ENCODE peak calls at places on chromosomes 4 and X, in six cellular contexts. One of them, this sample, is unnamed.
A peak's percentile ranks its signal among the peaks of the same experiment; 100 is the strongest.

GRCh38 chrX:108590496-108590895 is 145.9 kb downstream of the IRS4 start:
- DNase-seq in NB4: no peak
- DNase-seq in fibroblast of pulmonary artery: peak; percentile 35
- DNase-seq in BJ: no peak
- DNase-seq in lower lobe of right lung: no peak
- DNase-seq in testis: no peak
- DNase-seq in this sample: no peak

GRCh38 chr4:100379583-100380105 is 138.2 kb downstream of the EMCN start:
- DNase-seq in NB4: no peak
- DNase-seq in fibroblast of pulmonary artery: no peak
- DNase-seq in BJ: no peak
- DNase-seq in lower lobe of right lung: no peak
- DNase-seq in testis: no peak
- DNase-seq in this sample: no peak

GRCh38 chr4:173448103-173448502 is 49.2 kb upstream of the SCRG1 start:
- DNase-seq in NB4: no peak
- DNase-seq in fibroblast of pulmonary artery: peak; percentile 33
- DNase-seq in BJ: peak; percentile 19
- DNase-seq in lower lobe of right lung: no peak
- DNase-seq in testis: peak; percentile 80
- DNase-seq in this sample: peak; percentile 83

GRCh38 chr4:157045507-157046127 is 30.3 kb upstream of the GLRB start:
- DNase-seq in NB4: peak; percentile 20
- DNase-seq in fibroblast of pulmonary artery: peak; percentile 87
- DNase-seq in BJ: peak; percentile 14
- DNase-seq in lower lobe of right lung: no peak
- DNase-seq in testis: peak; percentile 53
- DNase-seq in this sample: peak; percentile 81

GRCh38 chr4:103306870-103307345 is 108.8 kb upstream of the CENPE start:
- DNase-seq in NB4: no peak
- DNase-seq in fibroblast of pulmonary artery: peak; percentile 6
- DNase-seq in BJ: no peak
- DNase-seq in lower lobe of right lung: peak; percentile 40
- DNase-seq in testis: peak; percentile 52
- DNase-seq in this sample: no peak

GRCh38 chrX:107683124-107683895 is 55.0 kb downstream of the PRPS1 start:
- DNase-seq in NB4: no peak
- DNase-seq in fibroblast of pulmonary artery: peak; percentile 64
- DNase-seq in BJ: no peak
- DNase-seq in lower lobe of right lung: no peak
- DNase-seq in testis: peak; percentile 49
- DNase-seq in this sample: peak; percentile 81

GRCh38 chr4:142567199-142567598 is 278.9 kb downstream of the INPP4B start:
- DNase-seq in NB4: no peak
- DNase-seq in fibroblast of pulmonary artery: no peak
- DNase-seq in BJ: no peak
- DNase-seq in lower lobe of right lung: no peak
- DNase-seq in testis: no peak
- DNase-seq in this sample: no peak

GRCh38 chr4:14918336-14918735 is 83.9 kb upstream of the CPEB2 start:
- DNase-seq in NB4: no peak
- DNase-seq in fibroblast of pulmonary artery: no peak
- DNase-seq in BJ: no peak
- DNase-seq in lower lobe of right lung: no peak
- DNase-seq in testis: no peak
- DNase-seq in this sample: no peak

GRCh38 chr4:48635310-48635709 is 144.8 kb downstream of the FRYL start:
- DNase-seq in NB4: peak; percentile 9
- DNase-seq in fibroblast of pulmonary artery: no peak
- DNase-seq in BJ: no peak
- DNase-seq in lower lobe of right lung: no peak
- DNase-seq in testis: no peak
- DNase-seq in this sample: peak; percentile 49

GRCh38 chr4:123359449-123360306 is 36.9 kb upstream of the SPRY1 start:
- DNase-seq in NB4: no peak
- DNase-seq in fibroblast of pulmonary artery: no peak
- DNase-seq in BJ: no peak
- DNase-seq in lower lobe of right lung: no peak
- DNase-seq in testis: no peak
- DNase-seq in this sample: no peak

GRCh38 chr4:183333983-183334382 is 11.8 kb upstream of the CLDN24 start:
- DNase-seq in NB4: no peak
- DNase-seq in fibroblast of pulmonary artery: no peak
- DNase-seq in BJ: no peak
- DNase-seq in lower lobe of right lung: no peak
- DNase-seq in testis: no peak
- DNase-seq in this sample: no peak

GRCh38 chrX:121356139-121356849 is 308.9 kb downstream of the GLUD2 start:
- DNase-seq in NB4: no peak
- DNase-seq in fibroblast of pulmonary artery: no peak
- DNase-seq in BJ: no peak
- DNase-seq in lower lobe of right lung: no peak
- DNase-seq in testis: no peak
- DNase-seq in this sample: no peak

GRCh38 chrX:153917814-153918213 is 8.2 kb downstream of the ARHGAP4 start:
- DNase-seq in NB4: no peak
- DNase-seq in fibroblast of pulmonary artery: no peak
- DNase-seq in BJ: no peak
- DNase-seq in lower lobe of right lung: no peak
- DNase-seq in testis: no peak
- DNase-seq in this sample: no peak

GRCh38 chrX:86148594-86148993 is 343 bp downstream of the DACH2 start:
- DNase-seq in NB4: no peak
- DNase-seq in fibroblast of pulmonary artery: no peak
- DNase-seq in BJ: no peak
- DNase-seq in lower lobe of right lung: no peak
- DNase-seq in testis: no peak
- DNase-seq in this sample: no peak

GRCh38 chrX:72620550-72621145 is 48.0 kb upstream of the HDAC8 start:
- DNase-seq in NB4: peak; percentile 27
- DNase-seq in fibroblast of pulmonary artery: peak; percentile 89
- DNase-seq in BJ: peak; percentile 27
- DNase-seq in lower lobe of right lung: peak; percentile 23
- DNase-seq in testis: peak; percentile 75
- DNase-seq in this sample: peak; percentile 95

GRCh38 chr4:131207589-131207988 is 1941.5 kb upstream of the PCDH10 start:
- DNase-seq in NB4: no peak
- DNase-seq in fibroblast of pulmonary artery: no peak
- DNase-seq in BJ: no peak
- DNase-seq in lower lobe of right lung: no peak
- DNase-seq in testis: no peak
- DNase-seq in this sample: no peak

GRCh38 chr4:40038972-40039371 is 17.7 kb upstream of the N4BP2 start:
- DNase-seq in NB4: no peak
- DNase-seq in fibroblast of pulmonary artery: no peak
- DNase-seq in BJ: no peak
- DNase-seq in lower lobe of right lung: no peak
- DNase-seq in testis: no peak
- DNase-seq in this sample: peak; percentile 72

GRCh38 chr4:13539047-13539720 is 5.1 kb downstream of the NKX3-2 start:
- DNase-seq in NB4: no peak
- DNase-seq in fibroblast of pulmonary artery: no peak
- DNase-seq in BJ: no peak
- DNase-seq in lower lobe of right lung: no peak
- DNase-seq in testis: no peak
- DNase-seq in this sample: no peak

GRCh38 chr4:118173956-118174355 is 139.7 kb downstream of the NDST3 start:
- DNase-seq in NB4: peak; percentile 81
- DNase-seq in fibroblast of pulmonary artery: peak; percentile 73
- DNase-seq in BJ: peak; percentile 40
- DNase-seq in lower lobe of right lung: no peak
- DNase-seq in testis: no peak
- DNase-seq in this sample: peak; percentile 89

GRCh38 chrX:15918003-15918402 is 63.4 kb upstream of the AP1S2 start:
- DNase-seq in NB4: no peak
- DNase-seq in fibroblast of pulmonary artery: no peak
- DNase-seq in BJ: no peak
- DNase-seq in lower lobe of right lung: no peak
- DNase-seq in testis: no peak
- DNase-seq in this sample: no peak

GRCh38 chr4:17613761-17614415 is 553 bp upstream of the MED28 start:
- DNase-seq in NB4: peak; percentile 72
- DNase-seq in fibroblast of pulmonary artery: peak; percentile 71
- DNase-seq in BJ: peak; percentile 44
- DNase-seq in lower lobe of right lung: no peak
- DNase-seq in testis: no peak
- DNase-seq in this sample: peak; percentile 87

GRCh38 chrX:71532078-71532752 is 689 bp upstream of the OGT start:
- DNase-seq in NB4: peak; percentile 79
- DNase-seq in fibroblast of pulmonary artery: peak; percentile 41
- DNase-seq in BJ: no peak
- DNase-seq in lower lobe of right lung: no peak
- DNase-seq in testis: peak; percentile 16
- DNase-seq in this sample: peak; percentile 82

GRCh38 chr4:18012115-18012806 is 9.3 kb downstream of the LCORL start:
- DNase-seq in NB4: no peak
- DNase-seq in fibroblast of pulmonary artery: no peak
- DNase-seq in BJ: no peak
- DNase-seq in lower lobe of right lung: no peak
- DNase-seq in testis: no peak
- DNase-seq in this sample: no peak

GRCh38 chr4:158914178-158914577 is 145.4 kb downstream of the FNIP2 start:
- DNase-seq in NB4: no peak
- DNase-seq in fibroblast of pulmonary artery: peak; percentile 64
- DNase-seq in BJ: peak; percentile 74
- DNase-seq in lower lobe of right lung: no peak
- DNase-seq in testis: no peak
- DNase-seq in this sample: peak; percentile 91

GRCh38 chrX:19565605-19566004 is 50.3 kb upstream of the MAP3K15 start:
- DNase-seq in NB4: no peak
- DNase-seq in fibroblast of pulmonary artery: no peak
- DNase-seq in BJ: no peak
- DNase-seq in lower lobe of right lung: no peak
- DNase-seq in testis: no peak
- DNase-seq in this sample: no peak

GRCh38 chr4:108210989-108211725 is 42.4 kb upstream of the LEF1 start:
- DNase-seq in NB4: no peak
- DNase-seq in fibroblast of pulmonary artery: no peak
- DNase-seq in BJ: no peak
- DNase-seq in lower lobe of right lung: no peak
- DNase-seq in testis: no peak
- DNase-seq in this sample: peak; percentile 40

GRCh38 chrX:50920132-50920531 is 9.6 kb downstream of the BMP15 start:
- DNase-seq in NB4: no peak
- DNase-seq in fibroblast of pulmonary artery: peak; percentile 41
- DNase-seq in BJ: no peak
- DNase-seq in lower lobe of right lung: no peak
- DNase-seq in testis: no peak
- DNase-seq in this sample: peak; percentile 24

GRCh38 chr4:69322055-69322454 is 41.8 kb downstream of the UGT2B28 start:
- DNase-seq in NB4: no peak
- DNase-seq in fibroblast of pulmonary artery: peak; percentile 19
- DNase-seq in BJ: no peak
- DNase-seq in lower lobe of right lung: no peak
- DNase-seq in testis: no peak
- DNase-seq in this sample: peak; percentile 7

GRCh38 chrX:104113237-104113965 is 1.1 kb downstream of the ZCCHC18 start:
- DNase-seq in NB4: peak; percentile 56
- DNase-seq in fibroblast of pulmonary artery: peak; percentile 49
- DNase-seq in BJ: no peak
- DNase-seq in lower lobe of right lung: peak; percentile 42
- DNase-seq in testis: peak; percentile 62
- DNase-seq in this sample: peak; percentile 38

GRCh38 chr4:7968262-7968896 is 28.7 kb upstream of the AFAP1 start:
- DNase-seq in NB4: no peak
- DNase-seq in fibroblast of pulmonary artery: peak; percentile 65
- DNase-seq in BJ: no peak
- DNase-seq in lower lobe of right lung: no peak
- DNase-seq in testis: no peak
- DNase-seq in this sample: no peak

GRCh38 chrX:129566081-129566480 is 26.0 kb downstream of the OCRL start:
- DNase-seq in NB4: no peak
- DNase-seq in fibroblast of pulmonary artery: peak; percentile 46
- DNase-seq in BJ: no peak
- DNase-seq in lower lobe of right lung: no peak
- DNase-seq in testis: no peak
- DNase-seq in this sample: peak; percentile 42

GRCh38 chr4:27218013-27218412 is 357.4 kb downstream of the STIM2 start:
- DNase-seq in NB4: no peak
- DNase-seq in fibroblast of pulmonary artery: no peak
- DNase-seq in BJ: no peak
- DNase-seq in lower lobe of right lung: no peak
- DNase-seq in testis: no peak
- DNase-seq in this sample: peak; percentile 40

GRCh38 chr4:46254788-46255187 is 130.9 kb upstream of the GABRG1 start:
- DNase-seq in NB4: no peak
- DNase-seq in fibroblast of pulmonary artery: no peak
- DNase-seq in BJ: no peak
- DNase-seq in lower lobe of right lung: no peak
- DNase-seq in testis: no peak
- DNase-seq in this sample: peak; percentile 84
- TF ChIP-seq CTCF in NB4: no peak
- TF ChIP-seq CTCF in fibroblast of pulmonary artery: no peak
- TF ChIP-seq CTCF in BJ: no peak
- TF ChIP-seq CTCF in lower lobe of right lung: no peak
- TF ChIP-seq CTCF in testis: no peak
- TF ChIP-seq CTCF in this sample: no peak

DNA sequence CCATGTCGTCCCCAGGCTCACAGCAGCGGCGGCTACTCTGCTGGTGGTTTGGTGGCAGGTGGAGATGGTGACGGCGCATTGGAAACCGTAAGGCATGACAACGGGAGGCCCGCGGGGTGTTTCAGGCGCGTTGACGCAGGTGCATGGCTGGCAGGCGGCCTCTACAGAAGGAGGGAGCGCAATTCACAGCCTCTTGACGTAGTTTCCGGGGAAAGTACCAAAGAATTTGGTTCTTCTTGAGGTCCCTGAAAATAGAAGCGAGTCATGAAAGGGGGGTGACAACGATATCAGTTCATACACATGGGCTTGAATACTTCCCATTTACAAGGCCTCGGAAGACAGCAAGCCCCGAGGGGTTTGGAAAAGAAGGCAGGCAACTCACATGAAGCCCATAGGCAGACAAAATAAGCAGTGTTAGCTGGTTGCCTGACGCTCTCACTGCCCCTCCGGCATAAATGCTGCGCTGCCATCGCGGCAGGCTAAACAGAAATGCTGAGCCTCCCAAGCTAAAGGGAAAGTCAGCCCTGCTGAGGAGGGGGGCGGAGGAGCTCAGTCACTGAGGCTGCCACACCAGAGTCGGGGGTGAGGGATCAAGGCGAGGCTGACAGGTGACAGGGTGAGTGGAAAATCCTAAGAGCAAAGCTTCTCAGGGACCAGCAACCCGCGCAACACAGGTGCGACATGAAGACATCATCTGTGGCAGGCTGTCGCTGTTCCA is 52.3 kb upstream of the PDLIM3 start:
- DNase-seq in NB4: no peak
- DNase-seq in fibroblast of pulmonary artery: peak; percentile 43
- DNase-seq in BJ: no peak
- DNase-seq in lower lobe of right lung: no peak
- DNase-seq in testis: no peak
- DNase-seq in this sample: no peak
- H3K4me3 ChIP-seq in NB4: no peak overlapping the region
- H3K4me3 ChIP-seq in fibroblast of pulmonary artery: no peak overlapping the region
- H3K4me3 ChIP-seq in BJ: no peak overlapping the region
- H3K4me3 ChIP-seq in lower lobe of right lung: peak overlapping the region; percentile 24
- H3K4me3 ChIP-seq in testis: no peak overlapping the region
- H3K4me3 ChIP-seq in this sample: no peak overlapping the region

GRCh38 chr4:25233737-25234389 is at the start of gene PI4K2B:
- DNase-seq in NB4: peak; percentile 95
- DNase-seq in fibroblast of pulmonary artery: peak; percentile 77
- DNase-seq in BJ: no peak
- DNase-seq in lower lobe of right lung: peak; percentile 93
- DNase-seq in testis: peak; percentile 90
- DNase-seq in this sample: peak; percentile 69
- TF ChIP-seq CTCF in NB4: no peak
- TF ChIP-seq CTCF in fibroblast of pulmonary artery: no peak
- TF ChIP-seq CTCF in BJ: no peak
- TF ChIP-seq CTCF in lower lobe of right lung: no peak
- TF ChIP-seq CTCF in testis: no peak
- TF ChIP-seq CTCF in this sample: no peak

GRCh38 chr4:112933790-112934189 is 115.7 kb upstream of the ANK2 start:
- DNase-seq in NB4: no peak
- DNase-seq in fibroblast of pulmonary artery: no peak
- DNase-seq in BJ: no peak
- DNase-seq in lower lobe of right lung: no peak
- DNase-seq in testis: no peak
- DNase-seq in this sample: peak; percentile 19
- H3K4me3 ChIP-seq in NB4: no peak overlapping the region
- H3K4me3 ChIP-seq in fibroblast of pulmonary artery: no peak overlapping the region
- H3K4me3 ChIP-seq in BJ: no peak overlapping the region
- H3K4me3 ChIP-seq in lower lobe of right lung: no peak overlapping the region
- H3K4me3 ChIP-seq in testis: no peak overlapping the region
- H3K4me3 ChIP-seq in this sample: no peak overlapping the region